ENCODE peak calls at places on chromosomes 16 and 17, in six cellular contexts. One of them, this sample, is unnamed.

GRCh38 chr17:8382052-8382879 is 727 bp downstream of the RPL26 start:
- DNase-seq in astrocyte of the spinal cord: peak; percentile 22
- DNase-seq in dorsolateral prefrontal cortex: no peak
- DNase-seq in cardiac fibroblast: no peak
- DNase-seq in AG10803: no peak
- DNase-seq in BJ: no peak
- DNase-seq in this sample: no peak

GRCh38 chr17:61376931-61377838 is 22.5 kb upstream of the TBX2 start:
- DNase-seq in cardiac fibroblast: no peak
- DNase-seq in AG10803: no peak
- DNase-seq in astrocyte of the spinal cord: no peak
- DNase-seq in dorsolateral prefrontal cortex: no peak
- DNase-seq in BJ: no peak
- DNase-seq in this sample: no peak

GRCh38 chr17:15161395-15161794 is 103.7 kb downstream of the PMP22 start:
- DNase-seq in BJ: no peak
- DNase-seq in AG10803: no peak
- DNase-seq in dorsolateral prefrontal cortex: no peak
- DNase-seq in astrocyte of the spinal cord: no peak
- DNase-seq in cardiac fibroblast: no peak
- DNase-seq in this sample: no peak

GRCh38 chr17:61431594-61432311 is 20.5 kb upstream of the TBX4 start:
- DNase-seq in astrocyte of the spinal cord: peak; percentile 58
- DNase-seq in dorsolateral prefrontal cortex: no peak
- DNase-seq in BJ: no peak
- DNase-seq in cardiac fibroblast: peak; percentile 62
- DNase-seq in AG10803: peak; percentile 53
- DNase-seq in this sample: peak; percentile 77

GRCh38 chr16:12017583-12017982 is 41.0 kb downstream of the SNX29 start:
- DNase-seq in BJ: peak; percentile 60
- DNase-seq in astrocyte of the spinal cord: peak; percentile 67
- DNase-seq in dorsolateral prefrontal cortex: no peak
- DNase-seq in cardiac fibroblast: no peak
- DNase-seq in AG10803: peak; percentile 87
- DNase-seq in this sample: peak; percentile 62

GRCh38 chr16:67549936-67550335 is 12.4 kb upstream of the CTCF start:
- DNase-seq in astrocyte of the spinal cord: no peak
- DNase-seq in cardiac fibroblast: no peak
- DNase-seq in BJ: no peak
- DNase-seq in AG10803: no peak
- DNase-seq in dorsolateral prefrontal cortex: no peak
- DNase-seq in this sample: no peak

GRCh38 chr17:27560668-27561067 is 70.3 kb upstream of the LGALS9 start:
- DNase-seq in astrocyte of the spinal cord: no peak
- DNase-seq in dorsolateral prefrontal cortex: no peak
- DNase-seq in AG10803: no peak
- DNase-seq in cardiac fibroblast: peak; percentile 40
- DNase-seq in BJ: no peak
- DNase-seq in this sample: no peak

GRCh38 chr17:21125862-21126261 is 902 bp upstream of the DHRS7B start:
- DNase-seq in dorsolateral prefrontal cortex: no peak
- DNase-seq in BJ: no peak
- DNase-seq in AG10803: no peak
- DNase-seq in astrocyte of the spinal cord: no peak
- DNase-seq in cardiac fibroblast: no peak
- DNase-seq in this sample: no peak

GRCh38 chr16:27364493-27365141 is 37.4 kb upstream of the IL21R start:
- DNase-seq in AG10803: no peak
- DNase-seq in BJ: no peak
- DNase-seq in cardiac fibroblast: no peak
- DNase-seq in astrocyte of the spinal cord: no peak
- DNase-seq in dorsolateral prefrontal cortex: no peak
- DNase-seq in this sample: no peak

GRCh38 chr16:65116818-65117430 is 4.9 kb downstream of the CDH11 start:
- DNase-seq in cardiac fibroblast: peak; percentile 46
- DNase-seq in BJ: no peak
- DNase-seq in AG10803: peak; percentile 48
- DNase-seq in astrocyte of the spinal cord: peak; percentile 27
- DNase-seq in dorsolateral prefrontal cortex: no peak
- DNase-seq in this sample: no peak

GRCh38 chr17:7717756-7718350 is 309 bp downstream of the DNAH2 start:
- DNase-seq in AG10803: peak; percentile 18
- DNase-seq in BJ: no peak
- DNase-seq in dorsolateral prefrontal cortex: no peak
- DNase-seq in cardiac fibroblast: no peak
- DNase-seq in astrocyte of the spinal cord: no peak
- DNase-seq in this sample: peak; percentile 16

GRCh38 chr16:8686031-8686621 is 11.7 kb downstream of the ABAT start:
- DNase-seq in BJ: no peak
- DNase-seq in astrocyte of the spinal cord: no peak
- DNase-seq in dorsolateral prefrontal cortex: peak; percentile 22
- DNase-seq in AG10803: no peak
- DNase-seq in cardiac fibroblast: no peak
- DNase-seq in this sample: no peak

GRCh38 chr17:8479431-8479947 is 43.8 kb downstream of the NDEL1 start:
- DNase-seq in AG10803: peak; percentile 98
- DNase-seq in cardiac fibroblast: peak; percentile 76
- DNase-seq in dorsolateral prefrontal cortex: peak; percentile 63
- DNase-seq in astrocyte of the spinal cord: peak; percentile 36
- DNase-seq in BJ: peak; percentile 67
- DNase-seq in this sample: peak; percentile 92

GRCh38 chr17:4897198-4897657 is 2.1 kb upstream of the C17orf107 start:
- DNase-seq in dorsolateral prefrontal cortex: no peak
- DNase-seq in cardiac fibroblast: no peak
- DNase-seq in astrocyte of the spinal cord: no peak
- DNase-seq in BJ: no peak
- DNase-seq in AG10803: no peak
- DNase-seq in this sample: peak; percentile 11

GRCh38 chr17:2337811-2338657 is 733 bp downstream of the SGSM2 start:
- DNase-seq in AG10803: peak; percentile 43
- DNase-seq in astrocyte of the spinal cord: peak; percentile 59
- DNase-seq in cardiac fibroblast: peak; percentile 34
- DNase-seq in BJ: no peak
- DNase-seq in dorsolateral prefrontal cortex: peak; percentile 49
- DNase-seq in this sample: peak; percentile 55

GRCh38 chr17:38451840-38452529 is 23.7 kb downstream of the ARHGAP23 start:
- DNase-seq in dorsolateral prefrontal cortex: no peak
- DNase-seq in cardiac fibroblast: peak; percentile 90
- DNase-seq in AG10803: peak; percentile 94
- DNase-seq in astrocyte of the spinal cord: peak; percentile 92
- DNase-seq in BJ: peak; percentile 83
- DNase-seq in this sample: peak; percentile 99

GRCh38 chr16:70589998-70590471 is 56.3 kb upstream of the IL34 start:
- DNase-seq in BJ: peak; percentile 31
- DNase-seq in dorsolateral prefrontal cortex: no peak
- DNase-seq in cardiac fibroblast: peak; percentile 65
- DNase-seq in AG10803: peak; percentile 47
- DNase-seq in astrocyte of the spinal cord: peak; percentile 46
- DNase-seq in this sample: peak; percentile 59

GRCh38 chr17:27460196-27460725 is 4.0 kb downstream of the KSR1 start:
- DNase-seq in cardiac fibroblast: no peak
- DNase-seq in dorsolateral prefrontal cortex: no peak
- DNase-seq in BJ: no peak
- DNase-seq in astrocyte of the spinal cord: no peak
- DNase-seq in AG10803: no peak
- DNase-seq in this sample: no peak

GRCh38 chr17:9644910-9645751 is at the start of gene USP43:
- DNase-seq in astrocyte of the spinal cord: no peak
- DNase-seq in dorsolateral prefrontal cortex: no peak
- DNase-seq in AG10803: peak; percentile 12
- DNase-seq in BJ: no peak
- DNase-seq in cardiac fibroblast: no peak
- DNase-seq in this sample: no peak

GRCh38 chr16:2194852-2195315 is 1.5 kb downstream of the CASKIN1 start:
- DNase-seq in BJ: no peak
- DNase-seq in astrocyte of the spinal cord: peak; percentile 22
- DNase-seq in AG10803: peak; percentile 33
- DNase-seq in cardiac fibroblast: peak; percentile 62
- DNase-seq in dorsolateral prefrontal cortex: no peak
- DNase-seq in this sample: peak; percentile 57

DNA sequence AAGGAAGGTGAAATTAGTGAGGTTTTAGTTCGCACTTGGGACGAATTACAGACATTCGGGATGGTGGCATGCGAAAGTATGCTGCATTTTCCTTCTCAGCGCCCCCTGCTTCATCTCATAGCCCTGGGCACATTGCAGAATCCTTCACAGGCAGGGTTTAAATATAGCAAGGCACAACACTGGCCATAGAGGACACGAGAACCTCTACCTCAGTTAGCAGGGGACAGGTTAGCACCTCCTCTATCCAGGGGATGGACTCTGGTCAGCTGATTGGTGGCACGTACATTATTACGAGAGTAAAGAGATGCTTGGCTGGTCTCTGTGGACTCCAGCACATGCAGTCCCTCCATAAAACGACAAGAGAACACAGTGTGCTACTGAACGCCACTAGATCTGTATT is 47.5 kb downstream of the MAP2K6 start:
- DNase-seq in dorsolateral prefrontal cortex: no peak
- DNase-seq in AG10803: no peak
- DNase-seq in cardiac fibroblast: no peak
- DNase-seq in BJ: no peak
- DNase-seq in astrocyte of the spinal cord: no peak
- DNase-seq in this sample: no peak
- TF ChIP-seq CTCF in dorsolateral prefrontal cortex: no peak
- TF ChIP-seq CTCF in AG10803: peak; percentile 11
- TF ChIP-seq CTCF in cardiac fibroblast: no peak
- TF ChIP-seq CTCF in BJ: no peak
- TF ChIP-seq CTCF in astrocyte of the spinal cord: no peak
- TF ChIP-seq CTCF in this sample: no peak

DNA sequence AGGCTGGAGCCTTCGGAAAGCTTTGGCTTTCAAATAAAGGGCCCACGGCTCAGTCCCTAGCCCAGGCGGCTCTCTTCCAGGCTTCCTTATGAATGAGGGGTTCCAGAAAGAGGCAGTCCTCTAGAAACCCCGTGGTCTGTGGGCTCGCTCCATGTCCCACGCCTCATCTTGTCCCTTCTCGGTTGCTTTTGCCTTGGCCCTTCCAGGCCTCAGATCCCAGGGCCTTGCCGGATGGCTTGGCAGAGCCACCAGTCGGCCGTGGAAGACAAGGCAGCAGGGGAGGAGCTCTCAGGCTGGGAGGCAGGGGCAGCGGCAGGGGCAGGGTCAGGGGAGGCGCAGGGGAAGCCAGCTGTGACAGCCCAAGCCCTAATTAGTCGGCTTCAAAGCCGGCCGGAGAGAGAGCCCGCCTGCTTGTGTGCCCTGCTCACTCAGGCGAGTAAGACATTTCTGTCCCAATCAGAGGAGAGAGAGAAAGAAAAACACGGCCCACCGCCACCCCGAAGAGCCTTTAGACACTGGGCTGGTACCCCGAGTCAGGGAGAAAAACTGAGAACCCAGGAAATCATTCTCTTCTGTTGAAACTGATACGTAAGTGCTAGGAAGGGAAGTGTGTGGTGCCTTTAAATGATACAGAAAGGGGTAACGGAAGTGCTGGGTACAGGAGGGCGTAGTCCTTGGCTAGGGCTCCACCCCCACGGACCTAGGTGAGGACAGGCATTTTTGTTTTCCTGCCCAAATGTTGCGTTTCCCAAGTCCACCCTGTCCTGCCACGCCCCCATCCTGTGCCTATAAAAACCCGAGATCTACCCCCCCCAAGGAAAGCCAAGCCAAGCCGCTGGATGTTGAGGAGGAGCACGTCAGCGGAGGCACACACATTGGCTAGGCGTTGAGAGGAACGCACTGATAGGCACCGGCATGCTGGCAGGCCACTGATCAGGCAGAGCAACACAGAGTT is 27.8 kb upstream of the MEIOC start:
- DNase-seq in dorsolateral prefrontal cortex: no peak
- DNase-seq in astrocyte of the spinal cord: peak; percentile 13
- DNase-seq in AG10803: no peak
- DNase-seq in cardiac fibroblast: no peak
- DNase-seq in BJ: no peak
- DNase-seq in this sample: peak; percentile 28
- H3K4me3 ChIP-seq in dorsolateral prefrontal cortex: peak overlapping the region; percentile 30
- H3K4me3 ChIP-seq in astrocyte of the spinal cord: no peak overlapping the region
- H3K4me3 ChIP-seq in AG10803: no peak overlapping the region
- H3K4me3 ChIP-seq in cardiac fibroblast: no peak overlapping the region
- H3K4me3 ChIP-seq in BJ: no peak overlapping the region
- H3K4me3 ChIP-seq in this sample: no peak overlapping the region

GRCh38 chr16:81545470-81546175 is 101.0 kb downstream of the CMIP start:
- DNase-seq in astrocyte of the spinal cord: no peak
- DNase-seq in dorsolateral prefrontal cortex: no peak
- DNase-seq in AG10803: no peak
- DNase-seq in BJ: no peak
- DNase-seq in cardiac fibroblast: no peak
- DNase-seq in this sample: no peak
- TF ChIP-seq CTCF in astrocyte of the spinal cord: no peak
- TF ChIP-seq CTCF in dorsolateral prefrontal cortex: no peak
- TF ChIP-seq CTCF in AG10803: no peak
- TF ChIP-seq CTCF in BJ: no peak
- TF ChIP-seq CTCF in cardiac fibroblast: no peak
- TF ChIP-seq CTCF in this sample: no peak

GRCh38 chr17:67119102-67119501 is 74.7 kb downstream of the CACNG1 start:
- DNase-seq in BJ: no peak
- DNase-seq in astrocyte of the spinal cord: no peak
- DNase-seq in dorsolateral prefrontal cortex: no peak
- DNase-seq in AG10803: no peak
- DNase-seq in cardiac fibroblast: no peak
- DNase-seq in this sample: no peak

GRCh38 chr17:67111808-67112207 is 67.5 kb downstream of the CACNG1 start:
- DNase-seq in cardiac fibroblast: no peak
- DNase-seq in dorsolateral prefrontal cortex: no peak
- DNase-seq in BJ: no peak
- DNase-seq in astrocyte of the spinal cord: no peak
- DNase-seq in AG10803: no peak
- DNase-seq in this sample: no peak

GRCh38 chr17:67113481-67113880 is 69.1 kb downstream of the CACNG1 start:
- DNase-seq in BJ: no peak
- DNase-seq in AG10803: no peak
- DNase-seq in dorsolateral prefrontal cortex: no peak
- DNase-seq in astrocyte of the spinal cord: no peak
- DNase-seq in cardiac fibroblast: no peak
- DNase-seq in this sample: no peak

GRCh38 chr17:67111327-67111726 is 67.0 kb downstream of the CACNG1 start:
- DNase-seq in BJ: no peak
- DNase-seq in AG10803: no peak
- DNase-seq in astrocyte of the spinal cord: no peak
- DNase-seq in dorsolateral prefrontal cortex: no peak
- DNase-seq in cardiac fibroblast: no peak
- DNase-seq in this sample: no peak

DNA sequence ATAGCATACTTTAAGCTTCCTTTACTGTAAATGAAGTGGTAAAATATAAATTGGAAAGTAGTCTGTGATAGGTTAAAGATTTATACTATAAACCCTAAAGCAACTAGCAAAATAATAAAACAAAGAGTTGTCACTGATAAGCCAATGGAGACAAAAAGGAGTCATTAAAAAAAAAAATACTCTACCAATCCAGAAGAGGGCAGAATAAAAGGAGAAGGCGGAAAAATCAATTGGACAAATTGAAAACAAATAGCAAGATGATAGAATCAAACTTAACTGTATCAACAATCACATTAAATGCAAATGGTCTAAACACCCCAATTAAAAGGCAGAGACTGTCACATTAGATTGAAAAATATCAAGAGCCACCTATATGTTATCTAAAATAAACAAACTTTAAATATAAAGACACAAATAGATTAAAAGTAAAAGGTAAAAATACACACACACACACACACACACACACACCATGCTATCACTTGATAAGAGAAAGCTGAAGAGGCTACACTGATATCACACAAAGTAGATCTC is 71.8 kb downstream of the CACNG1 start:
- DNase-seq in AG10803: no peak
- DNase-seq in astrocyte of the spinal cord: no peak
- DNase-seq in cardiac fibroblast: no peak
- DNase-seq in BJ: no peak
- DNase-seq in dorsolateral prefrontal cortex: no peak
- DNase-seq in this sample: no peak
- H3K4me3 ChIP-seq in AG10803: no peak overlapping the region
- H3K4me3 ChIP-seq in astrocyte of the spinal cord: no peak overlapping the region
- H3K4me3 ChIP-seq in cardiac fibroblast: no peak overlapping the region
- H3K4me3 ChIP-seq in BJ: no peak overlapping the region
- H3K4me3 ChIP-seq in dorsolateral prefrontal cortex: no peak overlapping the region
- H3K4me3 ChIP-seq in this sample: no peak overlapping the region

This sample was measured in foreskin fibroblast.